ENCODE peak calls at places on chromosomes 5 and 9, in six cellular contexts. One of them, this sample, is unnamed.

GRCh38 chr5:130710596-130710995 is 454.5 kb downstream of the HINT1 start:
- DNase-seq in T1000: no peak
- DNase-seq in fibroblast of villous mesenchyme: peak
- DNase-seq in mucosa of descending colon: no peak
- DNase-seq in activated CD8-positive, alpha-beta T cell treated with anti-CD3 and anti-CD28 coated beads for 36 hours: no peak
- DNase-seq in adipocyte: peak
- DNase-seq in this sample: no peak

GRCh38 chr9:137083418-137084004 is 3.3 kb upstream of the MAN1B1 start:
- DNase-seq in T1000: peak
- DNase-seq in fibroblast of villous mesenchyme: peak
- DNase-seq in mucosa of descending colon: peak
- DNase-seq in activated CD8-positive, alpha-beta T cell treated with anti-CD3 and anti-CD28 coated beads for 36 hours: peak
- DNase-seq in adipocyte: peak
- DNase-seq in this sample: no peak

GRCh38 chr5:179624841-179625271 is 1.4 kb upstream of the HNRNPH1 start:
- DNase-seq in T1000: no peak
- DNase-seq in fibroblast of villous mesenchyme: no peak
- DNase-seq in mucosa of descending colon: no peak
- DNase-seq in activated CD8-positive, alpha-beta T cell treated with anti-CD3 and anti-CD28 coated beads for 36 hours: no peak
- DNase-seq in adipocyte: no peak
- DNase-seq in this sample: no peak

GRCh38 chr5:11797132-11797531 is 107.1 kb downstream of the CTNND2 start:
- DNase-seq in T1000: no peak
- DNase-seq in fibroblast of villous mesenchyme: no peak
- DNase-seq in mucosa of descending colon: no peak
- DNase-seq in activated CD8-positive, alpha-beta T cell treated with anti-CD3 and anti-CD28 coated beads for 36 hours: no peak
- DNase-seq in adipocyte: no peak
- DNase-seq in this sample: no peak

GRCh38 chr9:1916676-1917075 is 98.5 kb upstream of the SMARCA2 start:
- DNase-seq in T1000: no peak
- DNase-seq in fibroblast of villous mesenchyme: no peak
- DNase-seq in mucosa of descending colon: no peak
- DNase-seq in activated CD8-positive, alpha-beta T cell treated with anti-CD3 and anti-CD28 coated beads for 36 hours: no peak
- DNase-seq in adipocyte: no peak
- DNase-seq in this sample: no peak

GRCh38 chr5:35047785-35048404 is at the start of gene AGXT2:
- DNase-seq in T1000: no peak
- DNase-seq in fibroblast of villous mesenchyme: no peak
- DNase-seq in mucosa of descending colon: no peak
- DNase-seq in activated CD8-positive, alpha-beta T cell treated with anti-CD3 and anti-CD28 coated beads for 36 hours: no peak
- DNase-seq in adipocyte: no peak
- DNase-seq in this sample: no peak

GRCh38 chr5:7503564-7503963 is 107.6 kb downstream of the ADCY2 start:
- DNase-seq in T1000: no peak
- DNase-seq in fibroblast of villous mesenchyme: no peak
- DNase-seq in mucosa of descending colon: no peak
- DNase-seq in activated CD8-positive, alpha-beta T cell treated with anti-CD3 and anti-CD28 coated beads for 36 hours: no peak
- DNase-seq in adipocyte: no peak
- DNase-seq in this sample: no peak

GRCh38 chr9:121559183-121559582 is 59.5 kb upstream of the GGTA1 start:
- DNase-seq in T1000: no peak
- DNase-seq in fibroblast of villous mesenchyme: no peak
- DNase-seq in mucosa of descending colon: no peak
- DNase-seq in activated CD8-positive, alpha-beta T cell treated with anti-CD3 and anti-CD28 coated beads for 36 hours: peak
- DNase-seq in adipocyte: peak
- DNase-seq in this sample: no peak

GRCh38 chr9:125039544-125039943 is 98.7 kb upstream of the GOLGA1 start:
- DNase-seq in T1000: no peak
- DNase-seq in fibroblast of villous mesenchyme: no peak
- DNase-seq in mucosa of descending colon: no peak
- DNase-seq in activated CD8-positive, alpha-beta T cell treated with anti-CD3 and anti-CD28 coated beads for 36 hours: no peak
- DNase-seq in adipocyte: no peak
- DNase-seq in this sample: no peak

GRCh38 chr5:93328833-93329232 is 252.2 kb downstream of the NR2F1-AS1 start:
- DNase-seq in T1000: no peak
- DNase-seq in fibroblast of villous mesenchyme: no peak
- DNase-seq in mucosa of descending colon: no peak
- DNase-seq in activated CD8-positive, alpha-beta T cell treated with anti-CD3 and anti-CD28 coated beads for 36 hours: no peak
- DNase-seq in adipocyte: no peak
- DNase-seq in this sample: no peak

This sample was measured in progenitor cell of endocrine pancreas.